ENCODE peak calls at places on chromosomes 5 and 9, in seven cellular contexts. T is HepG2, B is breast epithelium, K is stomach, I is GM12891, C is H1, X is sigmoid colon. L is an unnamed sample.

GRCh38 chr5:141369994-141370848 is at the start of gene PCDHGB3:
- DNase-seq in T (no peak), K (no peak), X (no peak), I (peak), C (no peak), B (no peak), L (no peak)

GRCh38 chr5:116778015-116778414 is 203.4 kb upstream of the SEMA6A start:
- DNase-seq in K (no peak), X (no peak), C (peak), I (no peak), B (no peak), T (no peak), L (no peak)

GRCh38 chr9:120583958-120584369 is 4.0 kb upstream of the CDK5RAP2 start:
- DNase-seq in I (no peak), B (no peak), K (peak), T (peak), X (no peak), C (no peak), L (peak)

GRCh38 chr5:87195616-87196015 is 72.1 kb upstream of the RASA1 start:
- DNase-seq in T (no peak), I (no peak), C (no peak), B (no peak), K (no peak), X (no peak), L (no peak)

GRCh38 chr5:113067635-113068344 is 91.2 kb downstream of the DCP2 start:
- DNase-seq in T (no peak), X (no peak), C (no peak), B (no peak), I (no peak), K (no peak), L (no peak)

GRCh38 chr5:175710361-175710760 is 52.5 kb downstream of the HRH2 start:
- DNase-seq in I (no peak), C (no peak), T (no peak), K (peak), B (peak), X (peak), L (no peak)

GRCh38 chr9:135604437-135605237 is 34.7 kb downstream of the GLT6D1 start:
- DNase-seq in K (peak), X (peak), I (no peak), T (no peak), B (no peak), C (peak), L (no peak)

GRCh38 chr5:80408976-80409926 is 1.4 kb downstream of the ZFYVE16 start:
- DNase-seq in X (no peak), T (no peak), I (no peak), B (no peak), K (no peak), C (no peak), L (no peak)

GRCh38 chr5:170554566-170555267 is 50.9 kb downstream of the KCNIP1 start:
- DNase-seq in X (peak), K (no peak), I (no peak), C (no peak), T (no peak), B (no peak), L (no peak)

GRCh38 chr9:7935666-7936065 is 136.1 kb upstream of the DMAC1 start:
- DNase-seq in K (no peak), T (no peak), X (no peak), I (peak), B (no peak), C (no peak), L (no peak)

GRCh38 chr5:132510076-132510475 is 19.5 kb upstream of the IRF1 start:
- DNase-seq in K (no peak), B (no peak), X (no peak), I (no peak), T (no peak), C (no peak), L (no peak)

GRCh38 chr9:136197930-136198604 is 6.9 kb downstream of the LHX3 start:
- DNase-seq in I (no peak), B (no peak), X (no peak), T (no peak), C (no peak), K (no peak), L (no peak)

GRCh38 chr5:160470437-160471341 is 49.0 kb downstream of the PTTG1 start:
- DNase-seq in X (no peak), B (no peak), T (no peak), I (no peak), C (no peak), K (peak), L (no peak)

GRCh38 chr9:19969721-19970120 is 180.9 kb upstream of the SLC24A2 start:
- DNase-seq in C (no peak), B (no peak), X (no peak), K (no peak), T (no peak), I (no peak), L (no peak)

GRCh38 chr9:122226142-122226757 is 2.5 kb downstream of the LHX6 start:
- DNase-seq in C (peak), K (no peak), I (no peak), X (no peak), T (no peak), B (no peak), L (no peak)

GRCh38 chr5:54150841-54151240 is 159.5 kb downstream of the ARL15 start:
- DNase-seq in K (no peak), T (no peak), B (no peak), X (no peak), I (no peak), C (no peak), L (no peak)

GRCh38 chr5:100430268-100430900 is 104.8 kb upstream of the FAM174A start:
- DNase-seq in I (peak), B (no peak), K (peak), C (peak), T (peak), X (peak), L (no peak)

GRCh38 chr5:119501671-119502179 is 49.4 kb downstream of the HSD17B4 start:
- DNase-seq in C (no peak), K (no peak), I (no peak), B (no peak), T (no peak), X (no peak), L (no peak)

GRCh38 chr9:32589083-32589713 is 16.2 kb upstream of the NDUFB6 start:
- DNase-seq in K (no peak), B (no peak), C (no peak), X (no peak), I (no peak), T (peak), L (no peak)

GRCh38 chr9:87336914-87337333 is 160.7 kb upstream of the DAPK1 start:
- DNase-seq in B (no peak), C (no peak), T (peak), K (peak), I (no peak), X (no peak), L (no peak)

GRCh38 chr9:4581031-4581760 is 80.9 kb upstream of the PLPP6 start:
- DNase-seq in X (no peak), I (no peak), T (no peak), C (no peak), B (no peak), K (no peak), L (no peak)

GRCh38 chr9:16652511-16653101 is 217.9 kb downstream of the BNC2 start:
- DNase-seq in T (no peak), B (no peak), I (no peak), X (no peak), K (no peak), C (no peak), L (no peak)

GRCh38 chr5:41087461-41087860 is 16.3 kb upstream of the MROH2B start:
- DNase-seq in T (no peak), X (no peak), B (no peak), I (no peak), C (no peak), K (no peak), L (no peak)

DNA sequence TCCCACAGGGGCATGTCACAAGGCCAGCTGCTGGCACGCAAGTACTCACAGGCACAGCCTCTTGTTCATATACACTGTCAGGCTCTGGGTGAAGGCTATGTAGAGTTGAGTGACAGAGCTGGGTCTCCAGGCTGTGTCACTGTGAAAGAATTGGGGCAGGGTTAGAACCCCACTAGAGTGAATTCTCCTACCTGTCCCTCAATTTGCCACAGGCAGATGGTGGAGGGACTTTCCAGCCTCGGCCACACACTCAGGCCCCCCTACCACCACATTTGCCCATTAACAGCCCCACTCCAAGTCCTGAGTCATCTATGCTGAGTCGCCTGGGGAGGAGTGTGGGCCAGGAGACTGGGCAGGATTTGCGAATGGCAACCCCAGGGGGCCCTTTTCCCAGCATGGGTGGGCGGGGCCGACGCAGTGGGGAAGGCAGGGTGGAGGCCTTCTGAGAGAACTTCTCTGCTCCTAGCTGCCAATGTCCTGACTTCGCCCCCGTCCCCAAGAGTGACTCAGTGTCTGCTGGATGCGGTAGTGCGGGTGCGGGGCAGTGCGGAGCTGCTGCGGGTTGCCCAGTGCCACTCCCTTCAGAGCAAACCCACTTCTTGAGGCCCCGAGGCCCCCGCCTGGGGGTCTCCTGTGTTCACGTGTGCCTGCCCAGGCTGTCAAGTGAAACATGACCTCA is 50.3 kb upstream of the PSD2 start:
- DNase-seq in I (no peak), B (no peak), C (peak), T (no peak), K (no peak), X (peak), L (no peak)
- TF ChIP-seq POLR2AphosphoS5 in I (no peak), B (no peak), C (no peak), T (no peak), K (no peak), X (no peak), L (no peak)

GRCh38 chr9:132240860-132241482 is 79.1 kb downstream of the NTNG2 start:
- DNase-seq in I (peak), T (peak), K (peak), X (peak), B (peak), C (peak), L (peak)
- TF ChIP-seq POLR2A in I (no peak), T (no peak), K (no peak), X (no peak), B (no peak), C (no peak), L (no peak)

DNA sequence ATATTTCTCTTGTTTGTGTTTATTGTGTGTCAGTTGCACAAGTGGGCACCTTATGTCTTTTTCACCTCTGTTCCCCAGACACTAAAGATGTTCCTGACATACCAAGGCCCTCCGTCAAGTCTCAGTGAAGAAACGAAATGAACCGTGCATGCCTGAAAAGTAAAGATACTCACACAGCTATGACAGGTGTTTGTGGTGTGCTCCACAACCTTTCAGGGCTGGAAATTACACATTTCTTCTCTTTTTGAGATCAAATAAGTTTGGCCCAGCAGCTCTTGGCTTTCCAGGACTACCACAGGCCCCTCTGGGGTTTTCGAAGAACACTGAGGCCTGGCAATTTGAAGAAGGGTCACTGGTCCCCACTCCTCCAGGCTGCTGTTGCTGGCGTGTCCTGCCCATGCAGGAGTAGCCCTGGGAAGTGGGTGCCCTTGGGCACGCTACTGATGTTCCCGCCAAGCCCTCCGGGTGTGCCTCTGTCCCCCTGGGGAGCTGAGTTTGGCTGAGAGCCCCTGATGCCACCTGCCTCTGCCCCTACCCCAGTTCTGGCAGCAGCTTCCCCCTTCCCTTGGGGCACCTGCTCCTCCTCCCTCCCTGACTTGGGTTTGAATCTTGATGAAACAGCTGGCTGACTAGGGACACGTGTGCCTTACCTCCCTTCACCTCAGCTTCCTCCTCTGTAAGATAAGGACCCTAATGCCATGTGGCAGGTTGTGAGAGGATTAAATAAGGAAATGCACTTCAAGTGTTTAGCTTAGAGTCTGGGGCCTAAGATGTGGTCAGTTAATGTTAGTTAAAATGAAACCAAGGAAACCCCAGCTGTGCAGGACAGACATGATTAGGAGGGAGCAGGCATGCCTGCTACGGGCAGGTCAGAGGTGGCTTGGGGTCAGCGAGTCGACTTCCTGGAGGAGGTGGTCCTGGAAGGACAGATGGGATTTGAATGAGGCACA is 49.1 kb upstream of the GADD45G start:
- DNase-seq in B (no peak), I (no peak), T (no peak), C (no peak), K (no peak), X (no peak), L (no peak)
- TF ChIP-seq POLR2AphosphoS5 in B (no peak), I (no peak), T (no peak), C (no peak), K (no peak), X (no peak), L (no peak)

DNA sequence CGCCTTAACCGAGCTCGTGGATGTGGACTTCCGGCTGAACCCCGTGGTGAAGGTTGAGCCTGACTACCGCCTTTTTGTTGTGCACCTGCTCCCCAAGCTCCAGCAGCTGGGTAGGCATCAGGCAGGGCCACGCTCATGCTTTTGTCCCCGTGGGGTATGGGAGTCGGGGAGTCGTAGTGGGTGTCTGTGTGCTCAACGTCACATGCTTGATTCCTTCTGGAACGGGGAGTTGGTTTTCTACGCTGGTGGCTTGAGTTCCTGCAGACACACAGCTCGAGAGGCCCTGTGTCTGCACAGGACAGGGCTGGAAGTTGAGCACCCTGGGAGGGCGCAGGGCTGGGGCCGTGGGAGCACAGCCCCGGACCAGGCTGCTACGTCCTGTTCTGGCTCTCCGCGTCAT is 8.0 kb downstream of the CEP72 start:
- DNase-seq in T (no peak), I (no peak), X (peak), K (no peak), C (peak), B (peak), L (no peak)
- TF ChIP-seq POLR2A in T (no peak), I (no peak), X (no peak), K (no peak), C (no peak), B (no peak), L (no peak)

GRCh38 chr5:39428639-39429038 is 3.9 kb upstream of the DAB2 start:
- DNase-seq in C (no peak), K (no peak), X (no peak), B (no peak), T (no peak), I (no peak), L (no peak)
- TF ChIP-seq POLR2AphosphoS5 in C (no peak), K (no peak), X (no peak), B (no peak), T (no peak), I (no peak), L (no peak)

GRCh38 chr5:125306741-125307140 is 560.3 kb upstream of the ZNF608 start:
- DNase-seq in X (no peak), K (no peak), B (no peak), T (no peak), C (no peak), I (no peak), L (no peak)
- TF ChIP-seq POLR2A in X (no peak), K (no peak), B (no peak), T (no peak), C (no peak), I (no peak), L (no peak)

GRCh38 chr5:43042176-43042625 is 2.1 kb upstream of the ANXA2R start:
- DNase-seq in B (peak), I (no peak), K (peak), T (peak), X (peak), C (peak), L (peak)
- TF ChIP-seq POLR2AphosphoS5 in B (peak), I (no peak), K (no peak), T (no peak), X (peak), C (no peak), L (no peak)